ENCODE peak calls at places on chromosomes 7 and 10, in eight cellular contexts. K is GM12865, D is AG04449, H is IMR-90, O is uterus, P is NT2/D1, C is brain microvascular endothelial cell, X is cardiac fibroblast. L is an unnamed sample.

GRCh38 chr10:60425392-60426110 is 35.9 kb upstream of the ANK3 start:
- DNase-seq in H (peak), C (peak), D (no peak), K (no peak), P (no peak), O (no peak), X (peak), L (peak)

GRCh38 chr10:75403144-75404022 is 1.8 kb upstream of the ZNF503 start:
- DNase-seq in O (peak), P (no peak), X (no peak), K (no peak), H (no peak), C (no peak), D (no peak), L (no peak)

GRCh38 chr7:47846117-47846836 is 102.0 kb downstream of the PKD1L1 start:
- DNase-seq in X (peak), O (no peak), P (no peak), K (no peak), C (peak), H (peak), D (no peak), L (no peak)

GRCh38 chr7:47482013-47482761 is 99.7 kb downstream of the TNS3 start:
- DNase-seq in X (peak), C (peak), P (no peak), O (peak), D (peak), K (no peak), H (peak), L (peak)

GRCh38 chr7:19754521-19755116 is 18.8 kb downstream of the TMEM196 start:
- DNase-seq in H (peak), X (peak), O (no peak), C (peak), P (peak), D (no peak), K (peak), L (no peak)

GRCh38 chr7:37833107-37833817 is 15.1 kb upstream of the NME8 start:
- DNase-seq in D (no peak), X (peak), C (peak), H (peak), K (peak), O (peak), P (peak), L (peak)

GRCh38 chr10:68408898-68409518 is 1.9 kb upstream of the RUFY2 start:
- DNase-seq in K (no peak), H (no peak), O (no peak), X (no peak), D (no peak), C (no peak), P (no peak), L (no peak)

GRCh38 chr7:2878306-2878705 is 34.2 kb upstream of the GNA12 start:
- DNase-seq in H (no peak), D (no peak), P (no peak), K (no peak), C (no peak), O (no peak), X (no peak), L (no peak)

GRCh38 chr7:36944843-36945242 is 220.5 kb upstream of the AOAH start:
- DNase-seq in P (no peak), D (no peak), H (no peak), O (no peak), X (no peak), C (no peak), K (no peak), L (no peak)

GRCh38 chr7:17601921-17602320 is 303.5 kb downstream of the AHR start:
- DNase-seq in P (no peak), C (no peak), X (no peak), H (no peak), K (no peak), D (no peak), O (no peak), L (no peak)

GRCh38 chr10:89481662-89482061 is 53.7 kb downstream of the SLC16A12 start:
- DNase-seq in C (peak), K (no peak), P (no peak), O (no peak), D (peak), H (peak), X (peak), L (peak)

GRCh38 chr7:94643771-94644545 is 12.0 kb downstream of the SGCE start:
- DNase-seq in O (no peak), C (no peak), H (no peak), K (no peak), P (no peak), X (no peak), D (no peak), L (no peak)

GRCh38 chr10:93680414-93681047 is 21.9 kb downstream of the FRA10AC1 start:
- DNase-seq in H (peak), X (peak), D (no peak), O (no peak), K (peak), P (no peak), C (peak), L (no peak)

GRCh38 chr7:114650491-114650890 is 235.9 kb downstream of the FOXP2 start:
- DNase-seq in O (no peak), P (peak), K (no peak), X (no peak), C (no peak), D (no peak), H (no peak), L (no peak)

GRCh38 chr7:114656471-114656870 is 241.9 kb downstream of the FOXP2 start:
- DNase-seq in D (no peak), C (no peak), H (no peak), P (no peak), X (no peak), K (no peak), O (no peak), L (no peak)

GRCh38 chr7:114652041-114652440 is 237.4 kb downstream of the FOXP2 start:
- DNase-seq in H (no peak), P (no peak), C (no peak), D (no peak), O (no peak), K (no peak), X (no peak), L (no peak)

GRCh38 chr7:114649689-114650088 is 235.1 kb downstream of the FOXP2 start:
- DNase-seq in H (no peak), C (no peak), D (no peak), P (no peak), O (no peak), X (no peak), K (no peak), L (no peak)

GRCh38 chr7:114653391-114654088 is 238.9 kb downstream of the FOXP2 start:
- DNase-seq in K (no peak), O (no peak), D (no peak), H (peak), C (no peak), X (no peak), P (no peak), L (peak)
- H3K4me3 ChIP-seq in K (peak), O (no peak), D (no peak), H (no peak), C (no peak), X (no peak), P (no peak), L (no peak)

GRCh38 chr7:4225352-4225751 is 456.7 kb upstream of the FOXK1 start:
- DNase-seq in K (no peak), P (no peak), C (no peak), H (no peak), O (no peak), X (no peak), D (no peak), L (no peak)
- H3K4me3 ChIP-seq in K (no peak), P (no peak), C (no peak), H (no peak), O (no peak), X (no peak), D (no peak), L (no peak)

DNA sequence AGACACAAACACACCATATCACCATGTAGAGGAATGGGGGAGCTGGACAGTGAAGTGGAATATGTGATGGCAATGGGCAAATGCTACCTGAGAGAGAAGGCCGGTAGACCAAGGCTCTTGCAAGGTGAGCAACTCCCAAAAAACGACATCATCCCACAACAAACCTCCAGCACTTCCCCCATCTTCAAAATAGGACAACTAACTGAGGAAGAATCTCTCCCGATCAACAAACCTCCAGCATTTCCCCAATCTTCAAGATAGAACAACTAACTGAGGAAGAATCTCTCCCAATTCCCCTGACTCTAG is 387.2 kb downstream of the PARD3 start:
- DNase-seq in D (no peak), H (no peak), X (no peak), P (no peak), C (no peak), K (no peak), O (no peak), L (no peak)
- H3K4me3 ChIP-seq in D (no peak), H (no peak), X (no peak), P (no peak), C (no peak), K (no peak), O (no peak), L (no peak)

GRCh38 chr10:12241810-12242529 is 46.0 kb downstream of the CDC123 start:
- DNase-seq in H (peak), C (peak), P (no peak), X (peak), K (peak), D (no peak), O (no peak), L (peak)
- H3K4me3 ChIP-seq in H (no peak), C (no peak), P (no peak), X (no peak), K (no peak), D (no peak), O (no peak), L (no peak)

GRCh38 chr10:50991496-50992355 is 82.6 kb upstream of the PRKG1 start:
- DNase-seq in D (no peak), O (peak), C (peak), X (peak), P (no peak), H (peak), K (no peak), L (no peak)
- H3K4me3 ChIP-seq in D (peak), O (peak), C (peak), X (peak), P (peak), H (peak), K (no peak), L (peak)

GRCh38 chr10:71314694-71315225 is 4.3 kb upstream of the SLC29A3 start:
- DNase-seq in X (no peak), P (no peak), D (no peak), K (no peak), H (no peak), O (no peak), C (no peak), L (no peak)
- H3K4me3 ChIP-seq in X (no peak), P (no peak), D (no peak), K (no peak), H (no peak), O (no peak), C (no peak), L (no peak)

DNA sequence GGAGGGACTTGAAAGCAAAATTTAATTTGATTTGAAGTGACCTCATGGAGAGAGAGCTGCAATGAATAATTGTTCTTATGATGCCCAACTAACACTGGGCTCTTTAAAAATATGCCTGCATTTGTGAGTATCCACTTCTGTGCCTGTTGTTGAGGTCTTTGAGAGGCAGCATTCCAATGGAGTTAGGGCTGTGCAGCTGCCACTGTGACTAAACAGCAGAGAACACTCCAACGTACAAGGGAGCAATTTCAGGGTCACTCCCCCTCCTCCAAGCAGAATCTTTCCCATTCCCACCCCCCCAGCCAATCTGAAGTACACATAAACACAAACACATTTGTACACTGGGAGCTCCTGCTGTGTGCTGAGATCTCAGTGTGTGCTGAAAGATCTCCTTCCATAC is 28.0 kb upstream of the GSAP start:
- DNase-seq in P (no peak), H (peak), K (no peak), X (no peak), O (no peak), C (peak), D (no peak), L (peak)
- H3K4me3 ChIP-seq in P (no peak), H (no peak), K (no peak), X (no peak), O (no peak), C (no peak), D (no peak), L (no peak)